ENCODE peak calls at places on chromosomes 13 and 19, in four cellular contexts. Z, E, F and O are unnamed samples.

GRCh38 chr19:42282036-42282762 is 13.1 kb downstream of the CIC start:
- DNase-seq in F (no peak), Z (no peak), E (no peak), O (no peak)

GRCh38 chr19:56978023-56978565 is 137.6 kb upstream of the PEG3 start:
- DNase-seq in E (no peak), F (no peak), Z (no peak), O (no peak)

GRCh38 chr19:49512970-49513745 is 697 bp downstream of the FCGRT start:
- DNase-seq in F (no peak), Z (no peak), E (no peak), O (peak)

GRCh38 chr19:6540918-6541689 is 10.3 kb downstream of the TNFSF9 start:
- DNase-seq in Z (no peak), F (no peak), E (no peak), O (no peak)

GRCh38 chr19:12937243-12938053 is 961 bp upstream of the CALR start:
- DNase-seq in E (no peak), Z (no peak), F (no peak), O (no peak)

GRCh38 chr19:281992-282391 is 9.2 kb downstream of the PLPP2 start:
- DNase-seq in E (no peak), Z (no peak), F (no peak), O (no peak)

GRCh38 chr13:94249512-94249911 is 230.0 kb downstream of the DCT start:
- DNase-seq in E (no peak), F (no peak), Z (no peak), O (no peak)

GRCh38 chr19:4638330-4638729 is 986 bp upstream of the TNFAIP8L1 start:
- DNase-seq in E (no peak), Z (peak), F (no peak), O (no peak)

GRCh38 chr19:1907563-1908363 is 2.6 kb downstream of the ADAT3 start:
- DNase-seq in F (no peak), Z (no peak), E (no peak), O (no peak)

GRCh38 chr19:6828698-6829633 is 56.5 kb downstream of the VAV1 start:
- DNase-seq in Z (no peak), E (no peak), F (no peak), O (no peak)

GRCh38 chr19:40781140-40781539 is 3.1 kb downstream of the RAB4B start:
- DNase-seq in Z (no peak), F (no peak), E (no peak), O (no peak)

GRCh38 chr19:34662919-34663318 is 14.0 kb downstream of the SCGB2B2 start:
- DNase-seq in Z (no peak), F (no peak), E (no peak), O (no peak)

GRCh38 chr13:109740721-109741120 is 45.7 kb downstream of the IRS2 start:
- DNase-seq in E (no peak), F (no peak), Z (no peak), O (no peak)

GRCh38 chr13:29713841-29714240 is 118.4 kb upstream of the SLC7A1 start:
- DNase-seq in Z (no peak), E (no peak), F (no peak), O (no peak)